ENCODE peak calls at places on chromosomes 16 and 17, in seven cellular contexts. Q, T, D, R, X, H and K are unnamed samples.

GRCh38 chr17:42249681-42250446 is 26.3 kb downstream of the STAT5B start:
- DNase-seq in Q (no peak), T (no peak), D (no peak), R (peak; percentile 12), X (no peak), H (no peak), K (no peak)

GRCh38 chr17:45061606-45062205 is 589 bp downstream of the NMT1 start:
- DNase-seq in Q (no peak), T (no peak), D (no peak), R (no peak), X (no peak), H (no peak), K (no peak)

GRCh38 chr17:70254735-70255460 is 85.6 kb downstream of the KCNJ2 start:
- DNase-seq in Q (no peak), T (no peak), D (no peak), R (no peak), X (no peak), H (no peak), K (no peak)

GRCh38 chr16:86072328-86073102 is 173.6 kb downstream of the IRF8 start:
- DNase-seq in Q (peak; percentile 82), T (peak; percentile 7), D (peak; percentile 70), R (peak; percentile 28), X (peak; percentile 72), H (peak; percentile 60), K (peak; percentile 49)

GRCh38 chr17:74280093-74280513 is 6.1 kb downstream of the DNAI2 start:
- DNase-seq in Q (no peak), T (no peak), D (no peak), R (peak; percentile 17), X (no peak), H (no peak), K (no peak)

GRCh38 chr17:82592289-82592683 is 56.0 kb downstream of the WDR45B start:
- DNase-seq in Q (no peak), T (no peak), D (no peak), R (no peak), X (no peak), H (no peak), K (no peak)

GRCh38 chr16:14070877-14071575 is at the start of gene MRTFB:
- DNase-seq in Q (peak; percentile 56), T (no peak), D (peak; percentile 74), R (peak; percentile 83), X (peak; percentile 87), H (peak; percentile 41), K (no peak)

GRCh38 chr17:2081564-2081963 is 26.7 kb downstream of the HIC1 start:
- DNase-seq in Q (peak; percentile 45), T (no peak), D (no peak), R (no peak), X (no peak), H (no peak), K (no peak)

GRCh38 chr17:45290269-45290765 is 26.5 kb downstream of the MAP3K14 start:
- DNase-seq in Q (no peak), T (no peak), D (no peak), R (no peak), X (no peak), H (no peak), K (no peak)

GRCh38 chr16:919658-920631 is 50.8 kb downstream of the LMF1 start:
- DNase-seq in Q (peak; percentile 42), T (no peak), D (no peak), R (no peak), X (no peak), H (peak; percentile 44), K (peak; percentile 0)

GRCh38 chr16:57245472-57246113 is 534 bp downstream of the ARL2BP start:
- DNase-seq in Q (peak; percentile 14), T (no peak), D (no peak), R (peak; percentile 39), X (peak; percentile 56), H (no peak), K (no peak)

GRCh38 chr16:11843206-11843605 is 8.1 kb downstream of the RSL1D1 start:
- DNase-seq in Q (no peak), T (no peak), D (no peak), R (no peak), X (no peak), H (no peak), K (no peak)

GRCh38 chr17:2928294-2928890 is 132.2 kb downstream of the RAP1GAP2 start:
- DNase-seq in Q (no peak), T (no peak), D (no peak), R (no peak), X (peak; percentile 66), H (no peak), K (no peak)

GRCh38 chr17:9004132-9004960 is 17.0 kb upstream of the NTN1 start:
- DNase-seq in Q (no peak), T (no peak), D (no peak), R (no peak), X (no peak), H (no peak), K (no peak)

GRCh38 chr16:608019-608418 is 18.2 kb downstream of the RAB40C start:
- DNase-seq in Q (no peak), T (no peak), D (no peak), R (no peak), X (no peak), H (no peak), K (no peak)

GRCh38 chr17:69030145-69030544 is 30.6 kb downstream of the ABCA9 start:
- DNase-seq in Q (peak; percentile 13), T (no peak), D (no peak), R (no peak), X (no peak), H (peak; percentile 34), K (no peak)

GRCh38 chr17:30594223-30594952 is 117.2 kb downstream of the GOSR1 start:
- DNase-seq in Q (no peak), T (no peak), D (no peak), R (no peak), X (no peak), H (no peak), K (no peak)

GRCh38 chr16:1895949-1896675 is 22.1 kb downstream of the HS3ST6 start:
- DNase-seq in Q (no peak), T (no peak), D (no peak), R (no peak), X (no peak), H (no peak), K (no peak)

GRCh38 chr17:43723697-43724359 is 34.8 kb downstream of the SOST start:
- DNase-seq in Q (peak; percentile 75), T (peak; percentile 52), D (peak; percentile 85), R (no peak), X (peak; percentile 25), H (peak; percentile 85), K (no peak)

GRCh38 chr17:39670746-39671145 is 2.5 kb downstream of the PNMT start:
- DNase-seq in Q (no peak), T (no peak), D (no peak), R (no peak), X (no peak), H (no peak), K (no peak)
- TF ChIP-seq CTCF in Q (no peak), T (no peak), D (no peak), R (no peak), X (no peak), H (no peak), K (no peak)

GRCh38 chr16:67862623-67863583 is 9.9 kb upstream of the EDC4 start:
- DNase-seq in Q (peak; percentile 66), T (no peak), D (no peak), R (no peak), X (peak; percentile 44), H (no peak), K (no peak)

GRCh38 chr16:67861877-67862276 is 11.0 kb upstream of the EDC4 start:
- DNase-seq in Q (no peak), T (no peak), D (no peak), R (no peak), X (no peak), H (no peak), K (no peak)

GRCh38 chr16:67868290-67868689 is 4.6 kb upstream of the EDC4 start:
- DNase-seq in Q (no peak), T (no peak), D (no peak), R (no peak), X (peak; percentile 94), H (no peak), K (no peak)

GRCh38 chr16:67864594-67864993 is 8.3 kb upstream of the EDC4 start:
- DNase-seq in Q (no peak), T (no peak), D (no peak), R (no peak), X (no peak), H (no peak), K (no peak)

DNA sequence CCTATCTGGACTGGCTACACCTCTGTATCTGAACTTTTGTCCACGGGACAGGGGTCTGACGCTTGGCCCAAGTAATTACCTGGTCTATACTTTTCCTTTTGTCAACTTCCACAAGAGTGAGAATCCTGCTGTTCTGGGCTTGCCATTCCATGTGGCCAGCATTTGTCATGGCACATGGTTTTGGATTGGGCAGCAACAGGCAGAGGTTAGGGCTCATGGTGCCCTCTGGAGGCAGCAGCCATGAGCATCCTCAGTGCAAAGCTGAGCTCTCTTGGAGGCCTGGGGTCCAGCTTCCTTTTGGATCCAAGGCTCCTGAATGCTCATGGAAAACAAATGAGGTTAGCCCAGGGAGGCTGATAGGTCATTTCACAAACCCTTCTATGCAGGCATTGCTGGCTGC is 7.5 kb upstream of the EDC4 start:
- DNase-seq in Q (peak; percentile 53), T (no peak), D (peak; percentile 72), R (peak; percentile 15), X (peak; percentile 31), H (no peak), K (no peak)
- TF ChIP-seq CTCF in Q (peak; percentile 46), T (peak; percentile 43), D (peak; percentile 36), R (peak; percentile 40), X (no peak), H (peak; percentile 39), K (peak; percentile 41)

GRCh38 chr16:55249361-55249760 is 74.6 kb upstream of the IRX6 start:
- DNase-seq in Q (no peak), T (no peak), D (no peak), R (no peak), X (no peak), H (no peak), K (no peak)

GRCh38 chr16:55250641-55251550 is 73.1 kb upstream of the IRX6 start:
- DNase-seq in Q (no peak), T (no peak), D (no peak), R (no peak), X (no peak), H (no peak), K (peak; percentile 20)

GRCh38 chr16:55249936-55250335 is 74.1 kb upstream of the IRX6 start:
- DNase-seq in Q (no peak), T (no peak), D (no peak), R (no peak), X (no peak), H (no peak), K (no peak)

GRCh38 chr16:55253987-55254386 is 70.0 kb upstream of the IRX6 start:
- DNase-seq in Q (no peak), T (no peak), D (no peak), R (no peak), X (no peak), H (no peak), K (no peak)

DNA sequence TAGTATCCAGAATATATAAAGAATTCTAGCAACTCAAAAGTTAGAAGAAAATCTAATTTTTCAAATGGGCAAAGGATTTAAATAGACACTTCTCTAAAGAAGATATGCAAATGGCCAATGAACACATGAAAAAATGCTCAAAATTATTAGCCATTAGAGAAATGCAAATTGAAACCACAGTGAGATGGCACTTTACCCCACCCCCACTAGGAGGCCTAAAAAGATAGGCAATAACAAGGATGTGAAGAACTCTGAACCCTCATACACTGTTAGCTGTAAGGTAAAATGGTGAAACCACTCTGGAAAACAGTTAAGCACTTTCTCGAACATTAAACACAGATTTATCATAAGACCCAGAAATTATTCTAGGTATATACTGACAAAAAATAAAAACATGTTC is 71.4 kb upstream of the IRX6 start:
- DNase-seq in Q (no peak), T (no peak), D (no peak), R (peak; percentile 60), X (no peak), H (no peak), K (no peak)
- TF ChIP-seq CTCF in Q (no peak), T (no peak), D (no peak), R (peak; percentile 3), X (no peak), H (no peak), K (no peak)

GRCh38 chr17:78252701-78253635 is 21.5 kb downstream of the TMEM235 start:
- DNase-seq in Q (no peak), T (no peak), D (no peak), R (peak; percentile 66), X (no peak), H (no peak), K (no peak)
- TF ChIP-seq CTCF in Q (no peak), T (no peak), D (no peak), R (no peak), X (no peak), H (no peak), K (no peak)